ENCODE peak calls at places on chromosome 9, in seven cellular contexts. A is IMR-90, N is endothelial cell, C is WTC11, O is left ventricle myocardium inferior, J is right lobe of liver, T is astrocyte of the spinal cord. H is an unnamed sample.

GRCh38 chr9:89236955-89237573 is 58.4 kb upstream of the SHC3 start:
- DNase-seq in N (no peak), O (no peak), A (no peak), J (no peak), T (no peak), C (peak; percentile 45), H (no peak)

GRCh38 chr9:70030156-70030555 is 13.5 kb upstream of the MAMDC2 start:
- DNase-seq in T (no peak), C (no peak), A (no peak), J (no peak), O (no peak), N (no peak), H (no peak)

GRCh38 chr9:127351182-127352166 is 45.5 kb upstream of the SLC2A8 start:
- DNase-seq in A (no peak), J (no peak), C (no peak), T (no peak), N (no peak), O (no peak), H (no peak)

GRCh38 chr9:127050152-127050551 is 72.3 kb downstream of the ANGPTL2 start:
- DNase-seq in O (no peak), N (no peak), T (no peak), J (no peak), A (no peak), C (no peak), H (no peak)

GRCh38 chr9:81559197-81559596 is 130.2 kb downstream of the TLE1 start:
- DNase-seq in T (no peak), N (no peak), J (no peak), O (no peak), A (no peak), C (no peak), H (no peak)

GRCh38 chr9:89590415-89590814 is 14.4 kb upstream of the GADD45G start:
- DNase-seq in O (no peak), T (no peak), C (no peak), A (no peak), J (no peak), N (no peak), H (no peak)

GRCh38 chr9:95980262-95981125 is 105.0 kb downstream of the ERCC6L2 start:
- DNase-seq in J (no peak), C (no peak), O (no peak), N (no peak), T (no peak), A (peak; percentile 26), H (no peak)

GRCh38 chr9:135480071-135480941 is 724 bp downstream of the PPP1R26 start:
- DNase-seq in T (no peak), N (peak; percentile 42), O (peak; percentile 46), J (no peak), A (peak; percentile 20), C (peak; percentile 45), H (no peak)

GRCh38 chr9:89791754-89792153 is 186.9 kb downstream of the GADD45G start:
- DNase-seq in A (no peak), N (no peak), J (peak; percentile 37), C (no peak), T (no peak), O (no peak), H (no peak)

GRCh38 chr9:106878943-106879916 is 16.3 kb downstream of the ZNF462 start:
- DNase-seq in C (no peak), A (peak; percentile 99), J (peak; percentile 55), N (peak; percentile 22), T (peak; percentile 96), O (peak; percentile 74), H (no peak)

GRCh38 chr9:132538071-132538470 is 44.3 kb upstream of the BARHL1 start:
- DNase-seq in A (no peak), J (no peak), O (no peak), T (no peak), N (no peak), C (no peak), H (no peak)

GRCh38 chr9:112881366-112881765 is 9.3 kb downstream of the SLC46A2 start:
- DNase-seq in C (no peak), T (peak; percentile 74), A (peak; percentile 81), O (no peak), J (no peak), N (no peak), H (no peak)

GRCh38 chr9:117414220-117414905 is 494 bp downstream of the ASTN2 start:
- DNase-seq in T (no peak), O (no peak), A (no peak), J (peak; percentile 49), C (peak; percentile 56), N (peak; percentile 46), H (peak; percentile 37)

GRCh38 chr9:17204611-17205165 is 69.8 kb downstream of the CNTLN start:
- DNase-seq in J (no peak), T (no peak), A (no peak), O (no peak), C (peak; percentile 31), N (no peak), H (no peak)

GRCh38 chr9:129473523-129474244 is 147.2 kb downstream of the C9orf50 start:
- DNase-seq in T (no peak), N (no peak), O (no peak), A (peak; percentile 58), C (no peak), J (no peak), H (no peak)

GRCh38 chr9:134966270-134966669 is 48.6 kb upstream of the FCN1 start:
- DNase-seq in O (no peak), J (no peak), C (no peak), A (no peak), N (no peak), T (no peak), H (no peak)

GRCh38 chr9:37969130-37969529 is 65.2 kb upstream of the SLC25A51 start:
- DNase-seq in O (peak; percentile 57), C (no peak), A (peak; percentile 62), J (peak; percentile 81), N (no peak), T (peak; percentile 55), H (no peak)

GRCh38 chr9:88258012-88258411 is 119.7 kb upstream of the SPATA31C2 start:
- DNase-seq in N (peak; percentile 53), J (no peak), C (no peak), A (peak; percentile 71), O (peak; percentile 26), T (peak; percentile 68), H (no peak)

DNA sequence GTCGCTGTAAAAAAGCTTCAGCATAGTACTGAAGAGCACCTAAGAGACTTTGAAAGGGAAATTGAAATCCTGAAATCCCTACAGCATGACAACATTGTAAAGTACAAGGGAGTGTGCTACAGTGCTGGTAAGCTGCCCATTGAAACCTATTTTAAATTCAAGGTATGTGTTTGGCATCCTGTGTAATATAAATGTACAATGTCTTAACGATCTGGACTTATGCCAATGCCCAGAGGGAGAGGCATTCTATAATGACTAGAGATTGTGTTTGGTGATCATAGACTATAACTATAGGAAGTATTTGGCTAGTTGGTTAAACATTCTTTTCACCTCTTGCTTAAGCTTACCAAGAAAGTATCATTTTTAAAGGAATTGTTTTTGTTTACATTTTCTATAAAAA is 95.7 kb downstream of the INSL6 start:
- DNase-seq in O (no peak), A (no peak), N (no peak), J (no peak), C (no peak), T (no peak), H (no peak)
- TF ChIP-seq CTCF in O (no peak), A (no peak), N (no peak), J (no peak), C (no peak), T (no peak), H (no peak)

DNA sequence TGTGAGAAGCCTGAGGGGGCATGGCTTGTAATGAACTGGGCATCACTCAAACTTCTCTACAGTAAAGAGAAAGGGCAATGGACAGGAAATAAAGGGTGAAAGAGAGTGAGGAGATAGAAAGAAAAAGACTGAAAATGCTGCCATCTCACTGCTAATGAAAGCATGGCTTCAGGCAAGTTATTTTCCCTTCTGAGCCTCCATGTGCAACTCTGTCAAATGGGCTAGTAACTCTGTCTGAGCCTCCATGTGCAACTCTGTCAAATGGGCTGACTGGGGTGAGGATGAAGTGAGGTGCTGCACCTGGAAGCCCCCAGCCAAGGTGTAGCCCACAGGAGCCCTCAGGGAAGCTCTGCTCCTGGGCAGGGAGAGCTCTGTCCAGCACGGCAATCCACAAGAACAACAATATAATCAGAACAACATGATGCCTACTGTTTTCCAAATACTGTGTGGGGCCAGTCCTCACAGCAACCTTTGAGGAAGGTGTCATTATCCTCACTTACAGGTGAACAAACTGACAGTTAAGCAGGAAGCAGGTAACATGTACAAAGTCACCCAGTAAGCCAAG is 73.8 kb upstream of the XPA start:
- DNase-seq in T (no peak), A (no peak), O (no peak), J (no peak), N (no peak), C (no peak), H (no peak)
- TF ChIP-seq CTCF in T (no peak), A (no peak), O (no peak), J (no peak), N (no peak), C (no peak), H (no peak)

GRCh38 chr9:2625427-2625826 is 3.8 kb downstream of the VLDLR start:
- DNase-seq in N (no peak), J (no peak), T (no peak), C (no peak), O (no peak), A (no peak), H (no peak)
- TF ChIP-seq CTCF in N (no peak), J (no peak), T (peak; percentile 9), C (no peak), O (peak; percentile 33), A (no peak), H (peak; percentile 27)

GRCh38 chr9:72362680-72363139 is 2.3 kb downstream of the ZFAND5 start:
- DNase-seq in O (peak; percentile 54), J (peak; percentile 74), C (no peak), T (peak; percentile 80), A (peak; percentile 76), N (peak; percentile 5), H (no peak)
- TF ChIP-seq CTCF in O (no peak), J (no peak), C (no peak), T (no peak), A (no peak), N (no peak), H (no peak)